ENCODE peak calls at places on chromosomes 4 and X, in nine cellular contexts. N is NCI-H146; V is activated naive CD8-positive, alpha-beta T cell treated with anti-CD3 and anti-CD28 coated beads, Interleukin-2, amount 50 U/mL, for 24 hours; G is A549; A is lower leg skin; Z is stimulated activated CD4-positive, alpha-beta T cell treated with anti-CD3 and anti-CD28 coated beads, Interleukin-1b, Interleukin-23, amount 100 ng/mL, for 48 hours; T is H9; U is heart right ventricle; Y is ascending aorta. K is an unnamed sample.

GRCh38 chrX:15790766-15791380 is 589 bp downstream of the ZRSR2 start:
- DNase-seq in G (peak), U (no peak), N (peak), Z (no peak), A (no peak), Y (no peak), V (no peak), T (no peak), K (peak)

GRCh38 chr4:2743518-2744445 is 12.4 kb downstream of the TNIP2 start:
- DNase-seq in V (no peak), U (no peak), Y (no peak), G (no peak), Z (no peak), A (no peak), N (no peak), T (no peak), K (no peak)

GRCh38 chrX:39196192-39197102 is 395.2 kb downstream of the MID1IP1 start:
- DNase-seq in G (no peak), Y (no peak), U (no peak), N (peak), T (no peak), V (peak), Z (peak), A (no peak), K (no peak)

GRCh38 chrX:131826572-131826971 is 196.5 kb upstream of the STK26 start:
- DNase-seq in Y (no peak), Z (no peak), N (no peak), G (no peak), V (no peak), T (no peak), U (no peak), A (no peak), K (no peak)

GRCh38 chr4:141439223-141439622 is 197.2 kb upstream of the IL15 start:
- DNase-seq in V (no peak), A (no peak), Z (no peak), N (no peak), G (no peak), U (no peak), Y (no peak), T (no peak), K (no peak)

GRCh38 chrX:103730746-103731508 is 20.2 kb downstream of the TMEM31 start:
- DNase-seq in A (no peak), V (no peak), U (peak), Y (no peak), Z (no peak), G (no peak), N (peak), T (no peak), K (peak)

GRCh38 chr4:15402974-15403373 is 24.9 kb upstream of the C1QTNF7 start:
- DNase-seq in Y (no peak), T (no peak), G (no peak), U (no peak), V (no peak), A (no peak), N (no peak), Z (no peak), K (no peak)

GRCh38 chr4:127844605-127845116 is 36.0 kb upstream of the PLK4 start:
- DNase-seq in N (no peak), U (no peak), Y (no peak), Z (no peak), V (no peak), G (no peak), T (no peak), A (no peak), K (no peak)

GRCh38 chr4:6402566-6403399 is 69.6 kb downstream of the PPP2R2C start:
- DNase-seq in Z (no peak), A (no peak), U (no peak), N (no peak), Y (no peak), V (no peak), T (peak), G (no peak), K (no peak)

GRCh38 chrX:107775000-107775733 is 420 bp downstream of the TSC22D3 start:
- DNase-seq in N (no peak), A (no peak), T (no peak), Y (no peak), U (no peak), G (no peak), Z (no peak), V (no peak), K (peak)

GRCh38 chr4:135192746-135193535 is 991.4 kb upstream of the PABPC4L start:
- DNase-seq in V (no peak), A (no peak), Y (no peak), Z (no peak), U (no peak), T (no peak), G (no peak), N (no peak), K (no peak)

GRCh38 chr4:39323836-39324235 is 42.3 kb downstream of the RFC1 start:
- DNase-seq in V (no peak), A (no peak), Z (no peak), T (no peak), Y (no peak), N (no peak), G (no peak), U (no peak), K (no peak)

GRCh38 chr4:1048781-1049590 is 37.6 kb downstream of the FGFRL1 start:
- DNase-seq in N (no peak), Y (no peak), G (no peak), V (no peak), T (peak), U (no peak), Z (peak), A (peak), K (peak)

GRCh38 chrX:68823413-68824151 is 5.2 kb upstream of the EFNB1 start:
- DNase-seq in Z (no peak), N (no peak), G (no peak), V (no peak), Y (no peak), U (no peak), T (no peak), A (peak), K (no peak)

GRCh38 chrX:71650333-71650969 is 16.9 kb upstream of the LOC101059915 start:
- DNase-seq in N (no peak), T (no peak), V (no peak), G (peak), Y (no peak), Z (no peak), A (no peak), U (no peak), K (peak)

GRCh38 chr4:40438384-40439026 is 103.4 kb downstream of the CHRNA9 start:
- DNase-seq in V (no peak), Y (no peak), N (no peak), Z (no peak), A (no peak), U (no peak), G (no peak), T (no peak), K (no peak)

GRCh38 chr4:45131020-45131419 is 404.7 kb upstream of the GNPDA2 start:
- DNase-seq in Y (no peak), T (no peak), N (no peak), G (no peak), U (no peak), Z (no peak), V (no peak), A (no peak), K (no peak)

GRCh38 chrX:39152106-39152649 is 350.9 kb downstream of the MID1IP1 start:
- DNase-seq in Z (peak), Y (no peak), U (peak), N (peak), V (peak), G (peak), T (peak), A (no peak), K (peak)

GRCh38 chr4:17367201-17367600 is 144.7 kb downstream of the QDPR start:
- DNase-seq in A (no peak), Z (no peak), T (no peak), V (no peak), U (no peak), Y (no peak), N (no peak), G (no peak), K (no peak)

GRCh38 chrX:118528089-118528753 is 32.6 kb downstream of the DOCK11 start:
- DNase-seq in U (no peak), Y (no peak), T (no peak), V (peak), G (no peak), N (no peak), Z (peak), A (peak), K (no peak)

GRCh38 chrX:149462849-149463248 is 42.3 kb downstream of the IDS start:
- DNase-seq in T (no peak), Z (no peak), V (no peak), G (no peak), U (peak), Y (no peak), N (no peak), A (no peak), K (no peak)

GRCh38 chr4:176889776-176890175 is 97.1 kb upstream of the VEGFC start:
- DNase-seq in Y (no peak), Z (no peak), T (no peak), U (no peak), N (no peak), V (no peak), G (no peak), A (no peak), K (no peak)